ENCODE peak calls at places on chromosomes 12 and 14, in six cellular contexts. P is K562, U is H1, Y is GM12878, C is GM12891, R is HepG2. F is an unnamed sample.

GRCh38 chr14:58731465-58732330 is 93.9 kb downstream of the DACT1 start:
- DNase-seq in P (no peak), U (no peak), Y (no peak), C (no peak), R (no peak), F (no peak)

GRCh38 chr12:28574746-28575592 is 384.7 kb downstream of the CCDC91 start:
- DNase-seq in P (no peak), U (no peak), Y (no peak), C (no peak), R (no peak), F (no peak)

GRCh38 chr14:64848239-64848638 is 31.5 kb downstream of the SPTB start:
- DNase-seq in P (no peak), U (no peak), Y (no peak), C (no peak), R (no peak), F (no peak)

GRCh38 chr14:105905456-105905855 is 379.1 kb downstream of the TMEM121 start:
- DNase-seq in P (peak; percentile 0), U (no peak), Y (no peak), C (no peak), R (no peak), F (no peak)

GRCh38 chr12:69684472-69684871 is 14.6 kb downstream of the BEST3 start:
- DNase-seq in P (no peak), U (no peak), Y (no peak), C (no peak), R (no peak), F (no peak)

GRCh38 chr12:19778111-19778688 is 338.9 kb downstream of the AEBP2 start:
- DNase-seq in P (no peak), U (no peak), Y (no peak), C (no peak), R (no peak), F (no peak)

GRCh38 chr14:93725993-93726392 is 62.3 kb downstream of the PRIMA1 start:
- DNase-seq in P (no peak), U (no peak), Y (no peak), C (no peak), R (no peak), F (no peak)

GRCh38 chr12:46473634-46474201 is 101.1 kb upstream of the SLC38A2 start:
- DNase-seq in P (peak; percentile 56), U (no peak), Y (peak; percentile 51), C (no peak), R (peak; percentile 95), F (no peak)

GRCh38 chr12:6792522-6793201 is 3.3 kb downstream of the CD4 start:
- DNase-seq in P (no peak), U (no peak), Y (no peak), C (no peak), R (peak; percentile 87), F (no peak)

GRCh38 chr14:104393199-104393897 is 186.2 kb upstream of the C14orf180 start:
- DNase-seq in P (no peak), U (no peak), Y (no peak), C (no peak), R (no peak), F (no peak)

GRCh38 chr12:43338848-43339526 is 213.0 kb downstream of the ADAMTS20 start:
- DNase-seq in P (no peak), U (peak; percentile 2), Y (peak; percentile 42), C (no peak), R (peak; percentile 2), F (no peak)

GRCh38 chr12:101521136-101521535 is 46.0 kb downstream of the SPIC start:
- DNase-seq in P (no peak), U (no peak), Y (no peak), C (no peak), R (no peak), F (no peak)

GRCh38 chr12:105493091-105493615 is 162.7 kb downstream of the C12orf75 start:
- DNase-seq in P (no peak), U (no peak), Y (no peak), C (no peak), R (no peak), F (no peak)

GRCh38 chr14:39266589-39266870 is 32.8 kb downstream of the MIA2 start:
- DNase-seq in P (peak; percentile 52), U (peak; percentile 5), Y (no peak), C (no peak), R (peak; percentile 96), F (no peak)

GRCh38 chr12:15014708-15015107 is 41.9 kb downstream of the PDE6H start:
- DNase-seq in P (no peak), U (no peak), Y (no peak), C (no peak), R (no peak), F (no peak)

GRCh38 chr12:132400011-132400641 is 70.7 kb upstream of the GALNT9 start:
- DNase-seq in P (no peak), U (no peak), Y (no peak), C (no peak), R (no peak), F (no peak)

GRCh38 chr12:92717202-92717601 is 14.4 kb downstream of the PLEKHG7 start:
- DNase-seq in P (peak; percentile 24), U (no peak), Y (no peak), C (no peak), R (no peak), F (no peak)

GRCh38 chr14:102215071-102215470 is 75.4 kb downstream of the WDR20 start:
- DNase-seq in P (no peak), U (no peak), Y (no peak), C (no peak), R (no peak), F (no peak)

GRCh38 chr14:64234877-64235651 is 59.1 kb downstream of the ESR2 start:
- DNase-seq in P (no peak), U (no peak), Y (no peak), C (no peak), R (no peak), F (no peak)

GRCh38 chr12:64733857-64734256 is 25.3 kb downstream of the GNS start:
- DNase-seq in P (no peak), U (no peak), Y (no peak), C (no peak), R (no peak), F (no peak)

GRCh38 chr12:28704477-28705169 is 444.5 kb upstream of the FAR2 start:
- DNase-seq in P (no peak), U (no peak), Y (no peak), C (no peak), R (no peak), F (no peak)

GRCh38 chr12:12319501-12320322 is 30.3 kb downstream of the MANSC1 start:
- DNase-seq in P (no peak), U (no peak), Y (no peak), C (no peak), R (peak; percentile 30), F (no peak)

GRCh38 chr12:110763578-110763977 is 20.9 kb upstream of the PPP1CC start:
- DNase-seq in P (no peak), U (no peak), Y (no peak), C (no peak), R (no peak), F (no peak)

DNA sequence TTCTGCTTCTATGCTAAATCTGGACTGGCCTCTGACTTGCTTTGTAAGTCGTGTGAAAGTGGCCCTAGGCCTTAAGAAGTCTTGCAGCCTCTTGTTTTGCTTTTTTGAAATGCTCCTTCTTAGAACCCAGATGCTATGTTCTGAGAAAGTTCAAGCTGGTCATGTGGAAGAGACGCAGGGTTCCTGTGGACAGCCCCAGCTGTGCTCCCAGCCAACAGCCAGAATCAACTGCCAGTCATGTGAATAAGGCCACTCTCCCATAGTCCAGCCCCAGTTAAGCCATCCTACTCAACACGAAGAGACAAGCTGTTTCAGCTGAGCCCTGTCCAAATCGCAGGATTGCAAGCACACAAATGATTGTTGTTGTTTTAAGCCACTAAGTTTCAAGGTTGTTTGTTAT is 37.3 kb upstream of the TBPL2 start:
- DNase-seq in P (no peak), U (no peak), Y (no peak), C (no peak), R (no peak), F (no peak)
- TF ChIP-seq TAF1 in P (no peak), U (no peak), Y (no peak), C (no peak), R (no peak), F (no peak)

GRCh38 chr12:117188121-117188665 is 2.1 kb downstream of the FBXO21 start:
- DNase-seq in P (no peak), U (no peak), Y (no peak), C (no peak), R (no peak), F (no peak)

GRCh38 chr12:117188961-117189724 is 1.1 kb downstream of the FBXO21 start:
- DNase-seq in P (no peak), U (no peak), Y (no peak), C (no peak), R (no peak), F (no peak)

GRCh38 chr12:117192057-117192456 is 1.8 kb upstream of the FBXO21 start:
- DNase-seq in P (no peak), U (no peak), Y (no peak), C (no peak), R (no peak), F (no peak)

GRCh38 chr12:117189725-117190209 is 503 bp downstream of the FBXO21 start:
- DNase-seq in P (peak; percentile 48), U (no peak), Y (no peak), C (peak; percentile 37), R (peak; percentile 24), F (no peak)

DNA sequence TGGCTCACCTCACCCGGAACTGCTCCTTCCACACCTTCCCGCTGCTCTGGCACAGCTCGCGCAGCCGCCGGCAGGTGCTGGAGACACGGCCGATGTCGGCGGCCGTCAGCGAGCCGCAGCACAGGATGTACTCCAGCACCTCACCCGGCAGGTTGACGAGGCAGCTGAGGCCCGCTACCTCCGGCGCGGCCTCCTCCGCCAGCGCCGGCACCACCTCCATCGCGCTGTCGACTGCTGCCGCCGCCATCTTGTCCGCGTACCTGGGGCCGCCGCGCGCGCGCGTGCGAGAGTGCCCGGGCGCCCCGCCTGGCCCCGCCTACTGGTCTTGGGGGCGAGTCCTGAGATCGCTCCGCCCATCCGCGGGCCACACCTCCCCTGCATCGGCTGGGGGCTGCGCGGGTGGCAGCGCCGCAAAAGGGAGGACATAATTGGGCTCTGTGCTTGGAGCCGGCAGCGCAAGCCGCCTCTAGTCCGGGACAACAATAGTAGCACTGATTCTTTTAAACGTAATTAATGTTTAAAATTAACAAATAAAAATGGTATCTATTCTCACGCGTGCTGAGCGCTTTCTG is at the start of gene FBXO21:
- DNase-seq in P (peak; percentile 97), U (peak; percentile 72), Y (peak; percentile 33), C (peak; percentile 92), R (peak; percentile 65), F (peak; percentile 94)
- TF ChIP-seq POLR2A in P (peak; percentile 90), U (peak; percentile 86), Y (peak; percentile 99), C (peak; percentile 91), R (peak; percentile 87), F (peak; percentile 96)

DNA sequence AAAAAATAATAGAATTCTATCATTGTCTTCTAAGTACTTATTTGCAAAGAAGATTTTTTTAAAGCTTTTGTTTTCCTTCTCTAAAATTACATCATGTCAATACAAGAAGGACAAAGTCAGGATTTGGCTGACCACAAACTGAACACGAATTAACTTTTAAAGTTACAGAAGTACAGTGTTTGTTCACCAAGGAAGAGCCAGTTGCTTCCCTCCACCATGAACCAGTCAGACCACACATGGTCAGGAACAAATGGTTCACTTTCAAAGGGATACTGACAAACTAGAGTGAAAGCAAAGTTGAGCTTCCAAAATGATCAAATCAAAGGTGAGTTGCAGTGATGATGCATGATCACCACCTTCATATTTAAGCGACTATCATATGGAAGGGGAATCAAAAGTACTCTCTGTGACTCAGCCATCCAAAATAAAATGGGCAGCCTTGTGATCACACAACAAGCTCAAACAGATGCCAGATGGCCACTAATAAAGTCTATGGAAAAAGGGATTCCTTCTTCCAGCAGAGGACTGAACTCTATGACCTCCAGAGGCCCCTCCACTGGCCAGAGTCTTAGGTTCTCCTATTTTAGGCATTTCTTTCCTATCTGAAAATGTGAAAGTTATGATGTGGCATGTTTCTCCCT is 13.1 kb downstream of the NT5DC3 start:
- DNase-seq in P (no peak), U (no peak), Y (no peak), C (no peak), R (no peak), F (no peak)
- TF ChIP-seq POLR2AphosphoS5 in P (no peak), U (no peak), Y (no peak), C (no peak), R (no peak), F (no peak)

GRCh38 chr14:54348001-54348611 is 48.7 kb upstream of the CDKN3 start:
- DNase-seq in P (peak; percentile 51), U (no peak), Y (no peak), C (peak; percentile 35), R (peak; percentile 75), F (peak; percentile 9)
- TF ChIP-seq TAF1 in P (no peak), U (no peak), Y (no peak), C (no peak), R (no peak), F (no peak)